ENCODE peak calls at places on chromosome 3, in six cellular contexts. I is tibial artery, P is suprapubic skin, H is SJSA1, D is GM23248, Z is H9. K is an unnamed sample.

GRCh38 chr3:99114565-99115291 is 213.2 kb upstream of the DCBLD2 start:
- DNase-seq in Z (peak), D (peak), I (no peak), P (no peak), H (peak), K (peak)

GRCh38 chr3:1195922-1196321 is 103.1 kb downstream of the CNTN6 start:
- DNase-seq in I (no peak), H (no peak), D (peak), P (no peak), Z (no peak), K (no peak)

GRCh38 chr3:184230603-184231528 is 1.5 kb downstream of the VWA5B2 start:
- DNase-seq in Z (peak), H (no peak), I (no peak), D (peak), P (no peak), K (no peak)

GRCh38 chr3:102089182-102089581 is 239.9 kb downstream of the NFKBIZ start:
- DNase-seq in D (no peak), I (no peak), Z (no peak), P (no peak), H (no peak), K (no peak)

GRCh38 chr3:66110840-66111239 is 72.1 kb upstream of the MAGI1 start:
- DNase-seq in I (no peak), D (no peak), Z (peak), H (no peak), P (peak), K (peak)

GRCh38 chr3:123489400-123490004 is 40.6 kb upstream of the ADCY5 start:
- DNase-seq in Z (peak), D (peak), P (no peak), H (no peak), I (peak), K (peak)

GRCh38 chr3:78255403-78255802 is 1215.5 kb downstream of the ROBO2 start:
- DNase-seq in Z (no peak), D (peak), I (no peak), H (no peak), P (no peak), K (no peak)

GRCh38 chr3:25294406-25294805 is 133.7 kb upstream of the RARB start:
- DNase-seq in D (no peak), P (no peak), I (no peak), Z (no peak), H (no peak), K (no peak)

GRCh38 chr3:49349617-49350114 is 8.5 kb downstream of the GPX1 start:
- DNase-seq in D (no peak), P (no peak), Z (no peak), H (no peak), I (no peak), K (no peak)

GRCh38 chr3:133672461-133672860 is 10.7 kb upstream of the TOPBP1 start:
- DNase-seq in P (no peak), D (no peak), Z (no peak), H (no peak), I (no peak), K (no peak)

GRCh38 chr3:53113293-53114010 is 16.8 kb downstream of the RFT1 start:
- DNase-seq in P (no peak), I (no peak), D (no peak), H (no peak), Z (no peak), K (no peak)

GRCh38 chr3:14649466-14649865 is 2.1 kb upstream of the CCDC174 start:
- DNase-seq in D (no peak), H (no peak), Z (no peak), I (no peak), P (no peak), K (no peak)

GRCh38 chr3:135085696-135086436 is 290.8 kb downstream of the EPHB1 start:
- DNase-seq in D (no peak), H (no peak), I (no peak), Z (no peak), P (no peak), K (no peak)

GRCh38 chr3:188299068-188299467 is 145.1 kb downstream of the LPP start:
- DNase-seq in I (no peak), H (no peak), D (no peak), P (no peak), Z (no peak), K (no peak)

GRCh38 chr3:177676148-177676547 is 478.9 kb upstream of the TBL1XR1 start:
- DNase-seq in I (no peak), P (no peak), D (no peak), H (no peak), Z (no peak), K (no peak)

GRCh38 chr3:59877679-59878427 is 828.0 kb upstream of the CFAP20DC start:
- DNase-seq in H (no peak), I (no peak), P (no peak), D (no peak), Z (no peak), K (no peak)

GRCh38 chr3:36319683-36320082 is 60.6 kb upstream of the STAC start:
- DNase-seq in D (no peak), I (no peak), P (no peak), Z (no peak), H (no peak), K (no peak)

GRCh38 chr3:18425641-18426403 is 683 bp upstream of the SATB1 start:
- DNase-seq in P (peak), H (no peak), I (no peak), D (peak), Z (peak), K (peak)

GRCh38 chr3:53102601-53103147 is 27.6 kb downstream of the RFT1 start:
- DNase-seq in Z (no peak), P (no peak), H (no peak), D (peak), I (no peak), K (no peak)

GRCh38 chr3:186220886-186221285 is 112.0 kb upstream of the ETV5 start:
- DNase-seq in I (no peak), Z (peak), D (peak), P (no peak), H (no peak), K (peak)

GRCh38 chr3:134567605-134568004 is 81.7 kb downstream of the CEP63 start:
- DNase-seq in Z (no peak), P (no peak), H (no peak), D (no peak), I (no peak), K (no peak)

GRCh38 chr3:135491478-135491877 is 474.1 kb upstream of the PPP2R3A start:
- DNase-seq in I (no peak), H (no peak), D (no peak), Z (no peak), P (no peak), K (no peak)

GRCh38 chr3:187616307-187616939 is 53.8 kb downstream of the SST start:
- DNase-seq in I (no peak), P (no peak), D (peak), Z (peak), H (peak), K (peak)

GRCh38 chr3:38578081-38578475 is 71.4 kb downstream of the SCN5A start:
- DNase-seq in P (no peak), D (no peak), I (peak), Z (no peak), H (no peak), K (no peak)

GRCh38 chr3:20450611-20451010 is 264.6 kb upstream of the SGO1 start:
- DNase-seq in P (no peak), Z (no peak), I (no peak), H (no peak), D (no peak), K (no peak)

GRCh38 chr3:22729981-22730380 is 473.1 kb upstream of the UBE2E2 start:
- DNase-seq in Z (no peak), I (no peak), H (no peak), P (no peak), D (no peak), K (peak)

GRCh38 chr3:57151021-57151449 is 14.1 kb downstream of the IL17RD start:
- DNase-seq in P (no peak), D (no peak), H (no peak), I (no peak), Z (no peak), K (peak)

GRCh38 chr3:143697975-143698374 is 150.3 kb downstream of the SLC9A9 start:
- DNase-seq in D (peak), I (no peak), Z (no peak), H (no peak), P (no peak), K (no peak)

GRCh38 chr3:56193531-56193930 is 274.7 kb downstream of the ERC2 start:
- DNase-seq in H (no peak), P (no peak), Z (no peak), I (no peak), D (no peak), K (no peak)

GRCh38 chr3:30324587-30324986 is 281.8 kb upstream of the TGFBR2 start:
- DNase-seq in Z (no peak), D (no peak), P (no peak), H (no peak), I (no peak), K (no peak)

GRCh38 chr3:51819709-51820406 is 40.8 kb upstream of the IQCF6 start:
- DNase-seq in D (peak), I (no peak), P (no peak), H (no peak), Z (peak), K (peak)

GRCh38 chr3:111739241-111739952 is 119.7 kb upstream of the PHLDB2 start:
- DNase-seq in I (peak), D (peak), Z (no peak), P (no peak), H (peak), K (no peak)

GRCh38 chr3:167813169-167814123 is 77.9 kb downstream of the SERPINI1 start:
- DNase-seq in Z (no peak), I (no peak), P (no peak), D (peak), H (no peak), K (no peak)

GRCh38 chr3:2495746-2496145 is 397.1 kb downstream of the CNTN4 start:
- DNase-seq in I (no peak), D (no peak), P (no peak), Z (no peak), H (no peak), K (no peak)

GRCh38 chr3:130841357-130841756 is 52.5 kb upstream of the ATP2C1 start:
- DNase-seq in H (no peak), I (no peak), D (peak), P (no peak), Z (no peak), K (no peak)

GRCh38 chr3:16240229-16241023 is 24.3 kb downstream of the DPH3 start:
- DNase-seq in I (no peak), H (no peak), Z (no peak), P (no peak), D (peak), K (no peak)

GRCh38 chr3:115236496-115236895 is 89.4 kb upstream of the ZBTB20 start:
- DNase-seq in P (no peak), I (no peak), D (no peak), Z (no peak), H (no peak), K (no peak)

DNA sequence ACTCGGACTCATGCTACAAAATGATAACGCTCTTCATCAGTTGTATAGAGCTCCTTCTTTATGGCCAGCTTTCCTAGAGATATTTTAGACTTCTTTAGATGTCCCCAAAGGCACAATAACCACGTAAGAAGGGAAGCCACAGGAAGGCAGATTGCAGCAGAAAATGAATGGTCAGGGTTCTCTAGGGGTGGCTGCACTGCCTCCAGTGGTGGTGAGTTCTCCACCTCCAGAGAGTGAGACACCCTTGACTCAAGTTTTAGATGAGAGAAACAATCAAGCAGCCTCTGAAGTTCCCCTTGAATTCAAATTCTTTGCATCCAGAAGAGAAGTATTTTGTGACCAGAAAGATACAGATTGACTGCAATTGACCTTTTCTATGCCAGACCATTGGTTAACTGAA is 191.5 kb downstream of the TP63 start:
- DNase-seq in D (no peak), H (no peak), I (no peak), Z (no peak), P (no peak), K (no peak)
- H3K27ac ChIP-seq in D (no peak), H (no peak), I (no peak), Z (no peak), P (peak), K (no peak)

DNA sequence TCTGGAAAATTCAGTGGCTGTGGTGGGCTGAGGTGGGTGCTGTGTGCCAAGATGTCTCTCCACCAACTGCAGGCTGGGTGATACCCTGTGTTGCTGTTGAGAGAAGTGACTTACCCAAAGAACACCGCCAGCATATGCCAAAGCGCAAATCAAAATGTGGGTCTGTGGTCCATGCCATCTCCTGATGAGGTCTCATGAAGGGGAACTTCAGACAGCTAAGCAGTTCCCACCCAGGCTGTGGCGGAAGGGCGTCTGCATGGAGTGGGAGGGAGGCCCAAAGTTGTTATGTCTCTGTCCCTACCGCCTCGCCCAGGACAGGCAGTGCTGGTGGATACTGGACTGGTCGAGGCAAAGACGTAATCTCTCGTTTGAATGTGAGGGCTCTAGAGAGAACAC is 70.9 kb upstream of the PLXNA1 start:
- DNase-seq in P (no peak), H (no peak), D (no peak), I (no peak), Z (no peak), K (no peak)
- H3K27ac ChIP-seq in P (peak), H (peak), D (peak), I (no peak), Z (no peak), K (peak)

GRCh38 chr3:11212301-11212613 is 58.0 kb downstream of the HRH1 start:
- DNase-seq in P (peak), H (peak), Z (no peak), I (no peak), D (peak), K (no peak)
- H3K27ac ChIP-seq in P (peak), H (peak), Z (no peak), I (peak), D (peak), K (no peak)

GRCh38 chr3:138398791-138399575 is 35.4 kb upstream of the ESYT3 start:
- DNase-seq in H (no peak), Z (peak), P (no peak), D (no peak), I (no peak), K (no peak)

GRCh38 chr3:138401834-138402233 is 32.6 kb upstream of the ESYT3 start:
- DNase-seq in H (no peak), Z (no peak), D (no peak), P (no peak), I (no peak), K (no peak)

GRCh38 chr3:138399766-138400165 is 34.6 kb upstream of the ESYT3 start:
- DNase-seq in Z (no peak), H (no peak), D (no peak), I (peak), P (no peak), K (no peak)

GRCh38 chr3:138397983-138398382 is 36.4 kb upstream of the ESYT3 start:
- DNase-seq in H (no peak), Z (peak), D (no peak), I (no peak), P (no peak), K (no peak)

DNA sequence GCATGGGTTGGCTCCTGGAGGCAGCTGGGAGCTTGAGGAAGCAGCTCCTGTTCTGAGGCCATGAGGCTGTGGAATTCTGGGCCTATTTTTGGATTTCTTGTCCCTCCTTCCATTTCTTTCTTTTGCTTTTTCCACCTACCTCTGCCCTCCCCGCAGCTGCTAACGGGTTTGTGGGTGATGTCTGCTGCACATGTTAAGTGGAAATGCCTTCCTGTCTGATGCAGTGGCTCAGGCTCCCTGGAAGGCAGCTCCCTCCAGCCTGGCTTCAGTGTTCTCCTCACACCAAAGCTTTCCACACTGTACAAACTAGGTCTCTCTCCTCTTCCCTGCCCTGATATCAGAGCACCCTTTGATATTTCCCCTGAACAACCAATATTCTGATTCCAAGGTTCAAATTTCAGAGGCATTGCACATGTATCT is 33.8 kb upstream of the ESYT3 start:
- DNase-seq in I (peak), P (no peak), Z (no peak), D (no peak), H (no peak), K (no peak)
- H3K27ac ChIP-seq in I (no peak), P (no peak), Z (no peak), D (no peak), H (no peak), K (no peak)

DNA sequence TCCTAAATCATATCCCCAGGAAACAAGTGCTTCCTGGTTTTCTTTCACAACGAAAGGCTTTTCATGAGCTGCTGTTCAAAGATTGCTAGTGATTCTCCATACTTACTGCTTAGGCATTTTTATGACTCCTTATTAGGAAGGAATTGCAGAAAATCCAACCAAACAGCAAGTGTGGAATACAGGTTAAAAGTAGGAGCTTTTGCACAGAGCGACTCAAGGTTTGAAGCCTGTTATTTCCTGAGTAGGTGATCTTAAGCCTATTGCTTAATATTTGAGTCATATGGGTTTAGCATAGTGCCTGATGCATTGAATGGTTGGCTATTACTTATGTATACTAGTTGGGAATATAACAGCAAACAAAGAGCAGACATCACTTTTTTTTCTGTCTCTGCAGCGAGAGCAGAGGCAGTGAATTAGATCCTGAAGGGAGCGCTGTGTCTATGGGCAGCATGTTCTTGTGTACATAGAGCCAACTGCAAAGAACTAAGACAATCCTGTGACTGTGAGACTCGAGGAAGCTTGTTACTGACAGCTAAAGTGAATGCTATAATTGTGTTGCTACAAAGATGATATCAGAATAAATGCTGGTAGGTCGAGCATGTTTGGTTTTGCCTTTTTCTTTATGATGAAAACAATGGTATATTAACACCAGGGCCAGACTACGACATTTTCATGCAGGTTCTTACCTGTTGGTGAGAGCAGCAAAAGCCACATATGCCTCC is 6.3 kb downstream of the TM4SF1 start:
- DNase-seq in H (no peak), Z (no peak), P (no peak), D (peak), I (no peak), K (no peak)
- H3K27ac ChIP-seq in H (no peak), Z (no peak), P (peak), D (peak), I (no peak), K (no peak)

GRCh38 chr3:195186041-195186709 is 84.8 kb downstream of the XXYLT1 start:
- DNase-seq in D (no peak), H (no peak), Z (no peak), P (no peak), I (no peak), K (no peak)
- H3K27ac ChIP-seq in D (peak), H (no peak), Z (no peak), P (no peak), I (no peak), K (no peak)

K was measured in SJCRH30.